ENCODE peak calls at places on chromosomes 1 and 21, in eight cellular contexts. C is stimulated activated CD4-positive, alpha-beta T cell treated with anti-CD3 and anti-CD28 coated beads, TNF-alpha, amount 100 ng/mL, for 4 hours; H is RPMI8226; X is glutamatergic neuron; S is NCI-H1048; Y is HCEC 1CT; I is NCI-H1105 treated with DMSO at 0.1 percent for 48 hours; P is endothelial cell. M is an unnamed sample.

GRCh38 chr1:9085306-9085940 is 16.0 kb upstream of the SLC2A5 start:
- DNase-seq in Y (no peak), X (no peak), P (no peak), H (no peak), I (no peak), C (no peak), S (no peak), M (no peak)

GRCh38 chr1:92944901-92945747 is 16.1 kb downstream of the DIPK1A start:
- DNase-seq in Y (no peak), S (no peak), P (peak; percentile 18), I (no peak), H (no peak), C (no peak), X (no peak), M (no peak)

GRCh38 chr1:23682946-23683345 is 8.7 kb upstream of the RPL11 start:
- DNase-seq in X (no peak), C (no peak), Y (no peak), H (no peak), I (no peak), S (no peak), P (no peak), M (no peak)

GRCh38 chr1:77538956-77539509 is 143.4 kb downstream of the ZZZ3 start:
- DNase-seq in I (no peak), C (no peak), X (no peak), S (no peak), Y (peak; percentile 92), H (no peak), P (no peak), M (peak; percentile 65)

GRCh38 chr1:52767881-52768280 is 41.6 kb downstream of the ZYG11B start:
- DNase-seq in P (no peak), S (no peak), Y (no peak), X (no peak), I (no peak), C (no peak), H (no peak), M (no peak)

GRCh38 chr1:1144843-1145546 is 28.7 kb upstream of the TTLL10 start:
- DNase-seq in I (no peak), X (no peak), H (no peak), Y (no peak), P (no peak), S (no peak), C (no peak), M (no peak)

GRCh38 chr1:81800741-81801031 is at the start of gene ADGRL2:
- DNase-seq in C (no peak), P (peak; percentile 68), Y (no peak), H (no peak), X (no peak), I (no peak), S (no peak), M (no peak)

GRCh38 chr1:24089027-24089742 is 22.8 kb downstream of the MYOM3 start:
- DNase-seq in C (no peak), I (no peak), Y (no peak), P (no peak), S (no peak), H (no peak), X (no peak), M (no peak)

GRCh38 chr1:58815680-58816071 is 31.8 kb upstream of the JUN start:
- DNase-seq in P (peak; percentile 5), C (no peak), I (no peak), Y (peak; percentile 50), X (no peak), S (no peak), H (peak; percentile 41), M (peak; percentile 67)

GRCh38 chr1:179550753-179551682 is 24.7 kb downstream of the NPHS2 start:
- DNase-seq in I (no peak), Y (peak; percentile 56), P (no peak), X (no peak), C (no peak), H (peak; percentile 28), S (no peak), M (peak; percentile 44)

GRCh38 chr1:206001476-206001888 is 1.7 kb downstream of the RAB7B start:
- DNase-seq in H (peak; percentile 43), C (no peak), X (no peak), P (no peak), Y (peak; percentile 91), S (no peak), I (no peak), M (no peak)

GRCh38 chr1:246624091-246624490 is 57.8 kb downstream of the CNST start:
- DNase-seq in I (no peak), P (no peak), Y (no peak), H (no peak), C (no peak), S (no peak), X (no peak), M (no peak)

GRCh38 chr21:26800001-26800400 is 45.2 kb downstream of the ADAMTS1 start:
- DNase-seq in P (no peak), H (no peak), I (no peak), C (no peak), Y (no peak), X (no peak), S (no peak), M (no peak)

GRCh38 chr1:184272178-184272866 is 114.5 kb upstream of the C1orf21 start:
- DNase-seq in X (no peak), H (no peak), S (no peak), P (no peak), I (no peak), Y (peak; percentile 21), C (no peak), M (no peak)

GRCh38 chr1:156838972-156839371 is 19.9 kb downstream of the INSRR start:
- DNase-seq in Y (no peak), C (no peak), I (peak; percentile 13), X (peak; percentile 63), H (peak; percentile 61), S (no peak), P (peak; percentile 50), M (peak; percentile 73)

GRCh38 chr1:223216482-223217205 is 73.6 kb upstream of the TLR5 start:
- DNase-seq in C (no peak), I (peak; percentile 5), X (no peak), S (no peak), H (no peak), Y (no peak), P (no peak), M (no peak)

GRCh38 chr1:182110635-182111034 is 49.1 kb upstream of the ZNF648 start:
- DNase-seq in X (no peak), I (no peak), S (no peak), H (peak; percentile 16), Y (no peak), P (no peak), C (no peak), M (no peak)

GRCh38 chr1:234256359-234256758 is 116.9 kb upstream of the COA6 start:
- DNase-seq in Y (no peak), S (no peak), I (no peak), C (no peak), P (no peak), X (no peak), H (no peak), M (no peak)

M was measured in Karpas-422.